ENCODE peak calls at places on chromosome 18, in ten cellular contexts. D is fibroblast of mammary gland; T is GM19239; O is NCI-H524; M is stimulated activated CD4-positive, alpha-beta T cell treated with anti-CD3 and anti-CD28 coated beads, Interleukin-1b, Interleukin-23, amount 100 ng/mL, for 24 hours; Z is EH; E is DND-41; I is HCT116; L is T-helper 2 cell; G is activated CD4-positive, alpha-beta T cell treated with anti-CD3 and anti-CD28 coated beads, Interleukin-2, amount 10 ng/mL, durations not matched to agents 7 days and 5 days. A is an unnamed sample.

GRCh38 chr18:45066868-45067267 is 386.2 kb downstream of the SETBP1 start:
- DNase-seq in Z (peak; percentile 12), T (no peak), G (no peak), E (no peak), D (no peak), L (no peak), I (no peak), M (no peak), O (no peak), A (no peak)

GRCh38 chr18:59651071-59651470 is 46.2 kb downstream of the CCBE1 start:
- DNase-seq in L (no peak), T (no peak), G (no peak), E (no peak), D (no peak), I (no peak), O (no peak), M (no peak), Z (no peak), A (no peak)

GRCh38 chr18:31942301-31942998 is 478 bp downstream of the TRAPPC8 start:
- DNase-seq in M (no peak), T (peak; percentile 33), L (peak; percentile 50), G (peak; percentile 34), E (peak; percentile 38), Z (peak; percentile 58), O (peak; percentile 38), D (peak; percentile 63), I (no peak), A (no peak)

GRCh38 chr18:934518-935123 is 29.9 kb downstream of the ADCYAP1 start:
- DNase-seq in T (no peak), Z (no peak), M (no peak), E (no peak), O (peak; percentile 91), G (no peak), L (no peak), I (no peak), D (no peak), A (no peak)

GRCh38 chr18:59787998-59788875 is 91.0 kb upstream of the CCBE1 start:
- DNase-seq in Z (peak; percentile 84), D (peak; percentile 90), I (peak; percentile 35), L (no peak), M (no peak), T (no peak), G (no peak), E (peak; percentile 12), O (no peak), A (no peak)

GRCh38 chr18:421236-422155 is 79.0 kb downstream of the COLEC12 start:
- DNase-seq in D (peak; percentile 79), Z (peak; percentile 80), I (no peak), T (no peak), L (no peak), E (no peak), O (peak; percentile 8), M (no peak), G (no peak), A (no peak)

GRCh38 chr18:11950824-11951223 is 30.5 kb upstream of the IMPA2 start:
- DNase-seq in O (no peak), Z (no peak), M (no peak), G (no peak), T (no peak), D (no peak), L (no peak), I (no peak), E (no peak), A (no peak)

GRCh38 chr18:71028285-71028762 is 739.5 kb downstream of the SOCS6 start:
- DNase-seq in T (no peak), G (no peak), L (no peak), O (no peak), M (no peak), E (no peak), Z (no peak), D (no peak), I (no peak), A (no peak)

GRCh38 chr18:23826850-23827620 is 137.8 kb downstream of the LAMA3 start:
- DNase-seq in E (no peak), M (no peak), Z (peak; percentile 39), T (no peak), L (no peak), D (peak; percentile 58), O (no peak), I (no peak), G (no peak), A (no peak)

GRCh38 chr18:27213123-27213717 is 28.1 kb upstream of the CHST9 start:
- DNase-seq in O (peak; percentile 67), L (no peak), I (no peak), G (no peak), M (no peak), D (no peak), E (no peak), Z (no peak), T (no peak), A (no peak)

GRCh38 chr18:2850816-2851215 is 4.0 kb downstream of the EMILIN2 start:
- DNase-seq in O (no peak), G (no peak), L (no peak), E (no peak), T (no peak), D (no peak), Z (peak; percentile 44), I (no peak), M (no peak), A (no peak)

A was measured in right atrium auricular region.